ENCODE peak calls at places on chromosomes 12 and 14, in four cellular contexts. T is PC-3, A is kidney, D is HCT116. U is an unnamed sample.
A peak's percentile ranks its signal among the peaks of the same experiment; 100 is the strongest.

GRCh38 chr14:98919431-98919830 is 352.6 kb downstream of the BCL11B start:
- DNase-seq in T (no peak), A (no peak), D (no peak), U (no peak)

GRCh38 chr14:91417983-91418386 is 365 bp upstream of the CCDC88C start:
- DNase-seq in T (peak; percentile 63), A (peak; percentile 79), D (peak; percentile 32), U (peak; percentile 50)

GRCh38 chr14:68495101-68495637 is 297.7 kb downstream of the ZFP36L1 start:
- DNase-seq in T (peak; percentile 43), A (no peak), D (no peak), U (no peak)

GRCh38 chr12:26195641-26196423 is 459 bp downstream of the SSPN start:
- DNase-seq in T (peak; percentile 74), A (peak; percentile 85), D (no peak), U (peak; percentile 31)

GRCh38 chr12:91744613-91745012 is 401.0 kb downstream of the BTG1 start:
- DNase-seq in T (no peak), A (no peak), D (no peak), U (no peak)

GRCh38 chr12:56591961-56592360 is 38.2 kb downstream of the BAZ2A start:
- DNase-seq in T (no peak), A (no peak), D (no peak), U (no peak)

GRCh38 chr14:22390824-22391461 is 198.1 kb downstream of the DAD1 start:
- DNase-seq in T (peak; percentile 91), A (no peak), D (no peak), U (no peak)

GRCh38 chr12:128387811-128388422 is 120.9 kb downstream of the TMEM132C start:
- DNase-seq in T (peak; percentile 65), A (no peak), D (no peak), U (peak; percentile 59)

GRCh38 chr12:77724367-77724957 is 106.2 kb upstream of the NAV3 start:
- DNase-seq in T (peak; percentile 60), A (no peak), D (peak; percentile 47), U (no peak)

GRCh38 chr14:36556811-36557433 is 25.5 kb downstream of the NKX2-8 start:
- DNase-seq in T (peak; percentile 56), A (no peak), D (peak; percentile 19), U (no peak)

GRCh38 chr14:102484316-102484715 is 25.3 kb downstream of the ANKRD9 start:
- DNase-seq in T (no peak), A (no peak), D (no peak), U (no peak)

GRCh38 chr12:7646178-7646475 is 19.6 kb downstream of the APOBEC1 start:
- DNase-seq in T (no peak), A (no peak), D (no peak), U (no peak)

GRCh38 chr12:223751-224240 is 9.8 kb upstream of the SLC6A12 start:
- DNase-seq in T (no peak), A (no peak), D (no peak), U (no peak)

GRCh38 chr14:24127673-24128072 is 2.8 kb upstream of the FITM1 start:
- DNase-seq in T (no peak), A (no peak), D (no peak), U (no peak)

GRCh38 chr12:119249441-119249840 is 70.7 kb downstream of the HSPB8 start:
- DNase-seq in T (no peak), A (no peak), D (no peak), U (no peak)

GRCh38 chr12:103705927-103706326 is 118.9 kb downstream of the STAB2 start:
- DNase-seq in T (peak; percentile 48), A (no peak), D (peak; percentile 6), U (no peak)

GRCh38 chr12:118448341-118448740 is 72.0 kb downstream of the SUDS3 start:
- DNase-seq in T (no peak), A (no peak), D (no peak), U (no peak)

GRCh38 chr12:104387190-104387589 is 69.6 kb upstream of the CHST11 start:
- DNase-seq in T (no peak), A (no peak), D (no peak), U (no peak)

GRCh38 chr12:124489915-124490583 is 77.4 kb downstream of the NCOR2 start:
- DNase-seq in T (no peak), A (peak; percentile 48), D (no peak), U (no peak)

GRCh38 chr14:55673048-55673447 is 93.0 kb downstream of the KTN1 start:
- DNase-seq in T (no peak), A (no peak), D (no peak), U (no peak)

GRCh38 chr14:24900281-24900868 is 149.6 kb downstream of the STXBP6 start:
- DNase-seq in T (no peak), A (no peak), D (no peak), U (no peak)

GRCh38 chr12:130835011-130835410 is 4.0 kb downstream of the STX2 start:
- DNase-seq in T (no peak), A (no peak), D (no peak), U (no peak)

GRCh38 chr14:95695051-95695450 is 8.8 kb downstream of the TCL1B start:
- DNase-seq in T (no peak), A (no peak), D (no peak), U (no peak)

GRCh38 chr12:22729898-22730443 is 105.0 kb downstream of the ETNK1 start:
- DNase-seq in T (no peak), A (no peak), D (no peak), U (no peak)

GRCh38 chr14:23640524-23641141 is 4.5 kb downstream of the DHRS2 start:
- DNase-seq in T (peak; percentile 72), A (peak; percentile 90), D (no peak), U (no peak)

GRCh38 chr12:32489070-32489469 is 89.7 kb downstream of the FGD4 start:
- DNase-seq in T (no peak), A (no peak), D (no peak), U (no peak)

GRCh38 chr12:32483499-32483898 is 84.1 kb downstream of the FGD4 start:
- DNase-seq in T (no peak), A (no peak), D (no peak), U (no peak)

GRCh38 chr12:32483993-32484392 is 84.6 kb downstream of the FGD4 start:
- DNase-seq in T (no peak), A (no peak), D (no peak), U (no peak)

GRCh38 chr12:32488132-32488531 is 88.8 kb downstream of the FGD4 start:
- DNase-seq in T (no peak), A (no peak), D (no peak), U (no peak)

DNA sequence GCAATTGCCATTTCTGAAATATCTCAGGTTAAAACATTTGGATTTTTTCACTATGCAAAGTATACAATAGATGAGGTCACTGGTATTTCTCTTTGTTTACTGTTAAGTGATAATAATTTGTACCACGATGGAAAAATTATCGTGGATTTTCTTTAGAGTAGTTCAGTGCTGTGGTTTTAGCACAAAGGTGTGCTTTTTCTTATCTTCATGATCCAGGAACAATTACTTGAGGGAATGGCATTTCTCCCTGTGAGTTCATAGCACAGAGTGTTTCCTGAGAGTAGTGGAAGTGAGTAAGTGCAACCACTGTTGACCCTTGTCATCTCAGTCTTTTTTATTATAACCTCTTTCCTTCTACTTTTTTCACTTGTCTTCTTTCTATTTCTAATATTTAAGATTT is 86.8 kb downstream of the FGD4 start:
- DNase-seq in T (peak; percentile 24), A (no peak), D (no peak), U (no peak)
- H3K9ac ChIP-seq in T (no peak overlapping the region), A (no peak overlapping the region), D (no peak overlapping the region), U (no peak overlapping the region)

GRCh38 chr14:75579882-75580281 is 1.5 kb downstream of the FLVCR2 start:
- DNase-seq in T (no peak), A (no peak), D (no peak), U (no peak)

GRCh38 chr14:75577090-75577489 is 1.3 kb upstream of the FLVCR2 start:
- DNase-seq in T (no peak), A (no peak), D (no peak), U (no peak)

GRCh38 chr14:75578786-75579781 is 664 bp downstream of the FLVCR2 start:
- DNase-seq in T (no peak), A (peak; percentile 80), D (no peak), U (peak; percentile 8)

GRCh38 chr14:75578099-75578785 is at the start of gene FLVCR2:
- DNase-seq in T (peak; percentile 65), A (peak; percentile 95), D (no peak), U (peak; percentile 70)

DNA sequence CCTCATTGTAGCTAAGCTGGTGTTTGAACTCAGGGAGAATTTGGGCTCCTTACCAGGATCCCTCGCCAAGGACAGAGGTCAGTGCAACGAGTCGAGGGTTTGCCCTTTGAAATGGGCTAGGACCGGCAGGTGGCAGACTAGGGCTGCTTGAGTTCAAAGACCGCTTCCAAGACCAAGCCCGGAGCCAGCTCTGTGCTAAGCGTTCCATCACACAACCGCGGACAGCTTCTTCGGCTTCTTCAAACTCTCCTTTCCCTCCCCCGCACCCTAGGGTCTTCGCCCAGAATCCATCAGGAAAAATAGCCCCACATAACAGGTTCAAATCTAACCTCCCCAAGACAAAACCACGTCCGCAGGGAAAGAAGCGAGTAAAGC is 709 bp upstream of the FLVCR2 start:
- DNase-seq in T (peak; percentile 87), A (peak; percentile 93), D (peak; percentile 65), U (peak; percentile 78)
- H3K9ac ChIP-seq in T (peak overlapping the region; percentile 16), A (peak overlapping the region; percentile 65), D (peak overlapping the region; percentile 38), U (no peak overlapping the region)

GRCh38 chr14:104689620-104690265 is 325 bp downstream of the INF2 start:
- DNase-seq in T (peak; percentile 17), A (no peak), D (no peak), U (no peak)

GRCh38 chr14:104690266-104690711 is 871 bp downstream of the INF2 start:
- DNase-seq in T (peak; percentile 33), A (no peak), D (no peak), U (no peak)

GRCh38 chr14:104692261-104692938 is 3.0 kb downstream of the INF2 start:
- DNase-seq in T (no peak), A (no peak), D (no peak), U (no peak)

GRCh38 chr14:104691546-104692260 is 2.3 kb downstream of the INF2 start:
- DNase-seq in T (no peak), A (no peak), D (no peak), U (no peak)

GRCh38 chr14:104690861-104691455 is 1.5 kb downstream of the INF2 start:
- DNase-seq in T (no peak), A (no peak), D (no peak), U (no peak)
- H3K9ac ChIP-seq in T (peak overlapping the region; percentile 89), A (no peak overlapping the region), D (peak overlapping the region; percentile 91), U (peak overlapping the region; percentile 63)

GRCh38 chr14:76599556-76599955 is 161.7 kb upstream of the VASH1 start:
- DNase-seq in T (no peak), A (no peak), D (no peak), U (no peak)

GRCh38 chr14:76599141-76599540 is 162.1 kb upstream of the VASH1 start:
- DNase-seq in T (no peak), A (no peak), D (no peak), U (no peak)

DNA sequence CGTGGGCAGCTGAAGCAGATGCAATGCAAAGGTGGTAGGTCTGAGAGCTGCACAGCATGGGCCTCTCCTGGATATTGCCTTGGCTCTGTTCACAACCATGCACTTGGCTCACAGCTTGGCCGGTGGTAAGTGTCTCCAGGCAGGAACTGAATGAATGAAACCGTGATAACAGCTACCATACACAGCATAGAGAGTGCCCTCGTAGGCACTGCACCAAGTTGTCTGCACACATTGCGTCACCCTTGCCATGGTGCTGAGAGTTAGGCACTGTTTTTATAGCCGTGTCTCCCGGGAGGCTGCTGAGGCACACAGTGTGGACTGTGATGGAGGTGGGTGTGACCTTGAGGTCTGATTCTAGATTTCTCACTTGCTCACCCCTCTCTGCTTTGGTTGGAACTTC is 157.6 kb upstream of the VASH1 start:
- DNase-seq in T (no peak), A (no peak), D (no peak), U (no peak)
- H3K9ac ChIP-seq in T (no peak overlapping the region), A (no peak overlapping the region), D (no peak overlapping the region), U (no peak overlapping the region)

GRCh38 chr12:32191445-32191844 is 84.8 kb downstream of the BICD1 start:
- DNase-seq in T (no peak), A (no peak), D (no peak), U (no peak)
- H3K9ac ChIP-seq in T (no peak overlapping the region), A (no peak overlapping the region), D (no peak overlapping the region), U (no peak overlapping the region)